ENCODE peak calls at places on chromosomes 16 and 17, in ten cellular contexts. P, I, S, H, C, Z, W, O, T and V are unnamed samples.

GRCh38 chr17:4206945-4207344 is 56.8 kb downstream of the ANKFY1 start:
- DNase-seq in P (no peak), I (no peak), S (no peak), H (no peak), C (no peak), Z (no peak), W (no peak), O (no peak), T (no peak), V (peak)

GRCh38 chr17:31580331-31581021 is 189.0 kb downstream of the RAB11FIP4 start:
- DNase-seq in P (no peak), I (no peak), S (no peak), H (no peak), C (no peak), Z (no peak), W (peak), O (peak), T (no peak), V (peak)

GRCh38 chr17:3472137-3472536 is 518 bp upstream of the SPATA22 start:
- DNase-seq in P (no peak), I (no peak), S (no peak), H (peak), C (no peak), Z (no peak), W (no peak), O (no peak), T (no peak), V (no peak)

GRCh38 chr17:40086150-40087044 is 14.0 kb downstream of the NR1D1 start:
- DNase-seq in P (no peak), I (peak), S (peak), H (no peak), C (no peak), Z (no peak), W (peak), O (peak), T (peak), V (peak)

GRCh38 chr17:32998893-32999240 is 7.2 kb downstream of the SPACA3 start:
- DNase-seq in P (no peak), I (no peak), S (no peak), H (no peak), C (peak), Z (no peak), W (no peak), O (no peak), T (no peak), V (no peak)

GRCh38 chr16:17364319-17365210 is 106.2 kb downstream of the XYLT1 start:
- DNase-seq in P (no peak), I (no peak), S (no peak), H (no peak), C (no peak), Z (no peak), W (peak), O (no peak), T (no peak), V (peak)

GRCh38 chr17:77319211-77320031 is 178.7 kb downstream of the SEC14L1 start:
- DNase-seq in P (peak), I (peak), S (peak), H (peak), C (peak), Z (peak), W (peak), O (peak), T (no peak), V (peak)

GRCh38 chr17:78495634-78496033 is 81.6 kb downstream of the DNAH17 start:
- DNase-seq in P (no peak), I (no peak), S (no peak), H (no peak), C (no peak), Z (no peak), W (no peak), O (no peak), T (no peak), V (no peak)

GRCh38 chr16:85079785-85080602 is 32.3 kb downstream of the CIBAR2 start:
- DNase-seq in P (no peak), I (peak), S (no peak), H (no peak), C (no peak), Z (no peak), W (no peak), O (no peak), T (no peak), V (no peak)

GRCh38 chr17:42653179-42654124 is 5.6 kb upstream of the TUBG2 start:
- DNase-seq in P (no peak), I (peak), S (no peak), H (peak), C (no peak), Z (peak), W (peak), O (peak), T (no peak), V (no peak)

GRCh38 chr17:52128721-52129120 is 29.8 kb downstream of the CA10 start:
- DNase-seq in P (no peak), I (no peak), S (no peak), H (no peak), C (no peak), Z (no peak), W (no peak), O (no peak), T (no peak), V (no peak)

GRCh38 chr16:27703121-27703520 is 153.2 kb downstream of the KATNIP start:
- DNase-seq in P (no peak), I (no peak), S (no peak), H (no peak), C (no peak), Z (no peak), W (no peak), O (no peak), T (no peak), V (no peak)

GRCh38 chr17:35684046-35684802 is 47.2 kb upstream of the RASL10B start:
- DNase-seq in P (no peak), I (no peak), S (no peak), H (no peak), C (no peak), Z (no peak), W (no peak), O (no peak), T (no peak), V (no peak)

GRCh38 chr17:16325964-16326363 is 27.3 kb downstream of the CENPV start:
- DNase-seq in P (no peak), I (no peak), S (no peak), H (no peak), C (no peak), Z (no peak), W (no peak), O (no peak), T (no peak), V (no peak)

GRCh38 chr16:89365996-89366395 is 124.4 kb downstream of the ANKRD11 start:
- DNase-seq in P (no peak), I (no peak), S (no peak), H (no peak), C (no peak), Z (no peak), W (no peak), O (no peak), T (no peak), V (no peak)

GRCh38 chr16:85767569-85767968 is 16.7 kb upstream of the C16orf74 start:
- DNase-seq in P (no peak), I (peak), S (peak), H (no peak), C (peak), Z (no peak), W (no peak), O (no peak), T (no peak), V (peak)

GRCh38 chr17:74427763-74428153 is 4.1 kb upstream of the GPRC5C start:
- DNase-seq in P (no peak), I (no peak), S (no peak), H (no peak), C (no peak), Z (no peak), W (no peak), O (peak), T (no peak), V (no peak)

GRCh38 chr17:27471321-27472269 is 15.3 kb downstream of the KSR1 start:
- DNase-seq in P (no peak), I (no peak), S (no peak), H (no peak), C (peak), Z (no peak), W (no peak), O (no peak), T (no peak), V (no peak)

GRCh38 chr17:37847811-37848331 is 76.3 kb upstream of the TBC1D3K start:
- DNase-seq in P (no peak), I (no peak), S (no peak), H (no peak), C (no peak), Z (no peak), W (no peak), O (no peak), T (no peak), V (no peak)

GRCh38 chr17:63531022-63531965 is 8.1 kb downstream of the KCNH6 start:
- DNase-seq in P (no peak), I (no peak), S (no peak), H (no peak), C (no peak), Z (no peak), W (no peak), O (no peak), T (peak), V (peak)

GRCh38 chr17:17818088-17818526 is 18.7 kb downstream of the SREBF1 start:
- DNase-seq in P (no peak), I (peak), S (no peak), H (peak), C (no peak), Z (no peak), W (no peak), O (peak), T (no peak), V (peak)

GRCh38 chr16:35733278-35733965 is 2274.0 kb downstream of the TP53TG3F start:
- DNase-seq in P (peak), I (no peak), S (no peak), H (no peak), C (no peak), Z (no peak), W (no peak), O (no peak), T (no peak), V (no peak)

GRCh38 chr16:86252596-86252995 is 257.7 kb upstream of the FOXF1 start:
- DNase-seq in P (no peak), I (no peak), S (no peak), H (peak), C (peak), Z (no peak), W (no peak), O (no peak), T (no peak), V (peak)

GRCh38 chr16:65355706-65356105 is 233.8 kb upstream of the CDH11 start:
- DNase-seq in P (no peak), I (no peak), S (no peak), H (no peak), C (no peak), Z (no peak), W (no peak), O (no peak), T (no peak), V (no peak)

GRCh38 chr16:16161319-16161718 is 62.0 kb downstream of the ABCC6 start:
- DNase-seq in P (no peak), I (no peak), S (no peak), H (no peak), C (no peak), Z (no peak), W (no peak), O (no peak), T (no peak), V (no peak)

GRCh38 chr16:16164244-16164643 is 59.0 kb downstream of the ABCC6 start:
- DNase-seq in P (no peak), I (no peak), S (no peak), H (no peak), C (no peak), Z (no peak), W (no peak), O (no peak), T (no peak), V (no peak)

GRCh38 chr16:16162591-16162990 is 60.7 kb downstream of the ABCC6 start:
- DNase-seq in P (no peak), I (no peak), S (no peak), H (no peak), C (no peak), Z (no peak), W (no peak), O (no peak), T (no peak), V (no peak)

GRCh38 chr16:16163109-16163508 is 60.2 kb downstream of the ABCC6 start:
- DNase-seq in P (no peak), I (no peak), S (no peak), H (no peak), C (no peak), Z (no peak), W (no peak), O (no peak), T (no peak), V (no peak)

GRCh38 chr16:16163571-16163970 is 59.7 kb downstream of the ABCC6 start:
- DNase-seq in P (no peak), I (no peak), S (no peak), H (no peak), C (no peak), Z (no peak), W (no peak), O (no peak), T (no peak), V (no peak)
- TF ChIP-seq POLR2A in P (no peak), I (no peak), S (no peak), H (no peak), C (no peak), Z (no peak), W (no peak), O (no peak), T (no peak), V (no peak)

GRCh38 chr16:16020291-16020690 is 70.9 kb downstream of the ABCC1 start:
- DNase-seq in P (no peak), I (no peak), S (no peak), H (no peak), C (no peak), Z (no peak), W (no peak), O (no peak), T (no peak), V (no peak)

GRCh38 chr16:16022683-16023064 is 73.3 kb downstream of the ABCC1 start:
- DNase-seq in P (no peak), I (no peak), S (no peak), H (no peak), C (no peak), Z (no peak), W (no peak), O (no peak), T (no peak), V (no peak)

GRCh38 chr16:16021020-16021419 is 71.6 kb downstream of the ABCC1 start:
- DNase-seq in P (no peak), I (no peak), S (no peak), H (no peak), C (no peak), Z (no peak), W (no peak), O (no peak), T (no peak), V (peak)

GRCh38 chr16:16021988-16022682 is 72.7 kb downstream of the ABCC1 start:
- DNase-seq in P (peak), I (peak), S (peak), H (peak), C (peak), Z (peak), W (peak), O (peak), T (peak), V (peak)

GRCh38 chr16:16021646-16021987 is 72.2 kb downstream of the ABCC1 start:
- DNase-seq in P (no peak), I (no peak), S (no peak), H (no peak), C (no peak), Z (no peak), W (no peak), O (no peak), T (no peak), V (no peak)
- H3K4me3 ChIP-seq in P (no peak), I (no peak), S (no peak), H (no peak), C (no peak), Z (no peak), W (no peak), O (no peak), T (no peak), V (no peak)

GRCh38 chr16:534856-535445 is 7.4 kb downstream of the CAPN15 start:
- DNase-seq in P (no peak), I (no peak), S (no peak), H (no peak), C (no peak), Z (no peak), W (no peak), O (peak), T (no peak), V (no peak)
- TF ChIP-seq POLR2A in P (no peak), I (no peak), S (no peak), H (no peak), C (no peak), Z (no peak), W (no peak), O (peak), T (no peak), V (no peak)

GRCh38 chr16:23520500-23520899 is 10.2 kb upstream of the GGA2 start:
- DNase-seq in P (no peak), I (no peak), S (no peak), H (no peak), C (no peak), Z (no peak), W (no peak), O (no peak), T (no peak), V (peak)
- H3K4me3 ChIP-seq in P (no peak), I (no peak), S (no peak), H (no peak), C (no peak), Z (no peak), W (no peak), O (no peak), T (no peak), V (no peak)

GRCh38 chr16:81612351-81613170 is 166.5 kb upstream of the PLCG2 start:
- DNase-seq in P (no peak), I (peak), S (no peak), H (no peak), C (no peak), Z (no peak), W (no peak), O (no peak), T (no peak), V (no peak)

GRCh38 chr16:81610144-81610842 is 165.7 kb downstream of the CMIP start:
- DNase-seq in P (no peak), I (peak), S (no peak), H (peak), C (no peak), Z (peak), W (peak), O (peak), T (no peak), V (no peak)

GRCh38 chr16:81609323-81609892 is 164.8 kb downstream of the CMIP start:
- DNase-seq in P (no peak), I (no peak), S (no peak), H (no peak), C (no peak), Z (no peak), W (no peak), O (no peak), T (no peak), V (no peak)

GRCh38 chr16:81610936-81611335 is 166.3 kb downstream of the CMIP start:
- DNase-seq in P (no peak), I (no peak), S (no peak), H (no peak), C (no peak), Z (no peak), W (no peak), O (no peak), T (no peak), V (no peak)

DNA sequence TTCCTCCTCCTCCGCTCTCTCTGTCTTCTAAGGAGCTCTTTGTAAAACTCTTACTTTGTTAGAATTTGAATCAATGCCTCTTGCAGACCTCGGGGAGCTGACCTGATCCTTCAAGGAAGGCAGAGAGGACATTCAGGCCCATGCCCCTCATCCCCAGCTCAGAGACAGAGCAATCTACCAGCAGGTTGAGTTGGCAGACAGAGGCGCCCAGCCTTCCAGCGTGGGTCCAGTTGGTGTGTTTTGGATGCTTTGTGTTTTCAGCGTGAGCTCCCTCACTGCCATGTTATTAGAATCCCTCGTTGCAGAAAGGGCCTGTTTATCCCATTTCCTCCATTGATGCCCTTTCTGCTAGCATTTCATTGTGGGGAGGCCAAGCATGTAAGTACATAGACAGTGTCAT is 167.1 kb downstream of the CMIP start:
- DNase-seq in P (no peak), I (no peak), S (no peak), H (no peak), C (no peak), Z (no peak), W (no peak), O (no peak), T (no peak), V (no peak)
- TF ChIP-seq POLR2A in P (no peak), I (no peak), S (no peak), H (no peak), C (no peak), Z (no peak), W (no peak), O (no peak), T (no peak), V (no peak)

GRCh38 chr17:29613856-29614255 is 8.9 kb downstream of the CORO6 start:
- DNase-seq in P (no peak), I (no peak), S (no peak), H (no peak), C (no peak), Z (no peak), W (no peak), O (peak), T (no peak), V (no peak)

GRCh38 chr17:29613371-29613837 is 9.3 kb downstream of the CORO6 start:
- DNase-seq in P (peak), I (peak), S (no peak), H (peak), C (no peak), Z (peak), W (peak), O (peak), T (peak), V (peak)

GRCh38 chr17:29615492-29616299 is 7.0 kb downstream of the CORO6 start:
- DNase-seq in P (peak), I (peak), S (peak), H (peak), C (no peak), Z (peak), W (peak), O (peak), T (peak), V (peak)

GRCh38 chr17:29615048-29615385 is 7.7 kb downstream of the CORO6 start:
- DNase-seq in P (no peak), I (no peak), S (no peak), H (no peak), C (no peak), Z (no peak), W (peak), O (peak), T (no peak), V (peak)

DNA sequence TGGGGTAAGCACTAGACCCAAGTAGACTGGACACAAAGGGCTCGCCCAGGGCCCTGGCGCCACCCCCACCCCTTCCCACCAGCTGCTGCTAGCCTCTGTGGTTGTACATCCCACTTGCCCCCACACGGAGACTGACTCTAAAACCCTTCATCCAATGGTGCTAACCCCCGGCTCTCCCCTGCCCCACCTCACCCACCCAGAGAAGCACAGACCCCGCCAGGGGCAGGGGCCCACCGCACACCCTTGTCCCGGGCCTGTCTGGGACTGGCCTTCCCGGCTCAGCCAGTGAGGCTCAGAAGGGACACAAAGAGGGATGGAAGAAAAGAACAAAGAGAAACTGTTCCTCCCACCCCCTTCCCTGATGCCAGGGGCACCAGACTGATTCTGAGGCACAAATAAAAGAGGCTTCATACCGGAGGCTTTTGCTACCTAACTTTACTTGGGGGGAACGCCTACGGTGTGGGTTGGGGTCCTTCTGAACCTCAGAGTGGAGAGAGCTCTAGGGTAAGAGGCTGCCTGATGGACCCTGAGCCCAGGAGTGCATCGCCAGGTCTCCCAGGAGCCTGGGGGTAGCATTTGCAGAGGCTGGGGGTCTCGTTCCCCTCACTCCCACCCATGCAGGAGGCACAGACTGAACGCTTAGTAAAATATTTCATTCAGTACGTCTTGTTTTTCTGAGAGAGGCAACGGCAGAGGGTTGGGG is 8.2 kb downstream of the CORO6 start:
- DNase-seq in P (no peak), I (no peak), S (no peak), H (no peak), C (no peak), Z (no peak), W (no peak), O (no peak), T (no peak), V (no peak)
- H3K4me3 ChIP-seq in P (peak), I (no peak), S (no peak), H (peak), C (no peak), Z (peak), W (no peak), O (no peak), T (peak), V (no peak)